ENCODE peak calls at places on chromosomes 6 and 20, in eight cellular contexts. One of them, this sample, is unnamed.

GRCh38 chr6:116255246-116255800 is 1.4 kb upstream of the TSPYL4 start:
- DNase-seq in HFFc6: no peak
- DNase-seq in IMR-90: no peak
- DNase-seq in activated CD8-positive, alpha-beta T cell treated with anti-CD3 and anti-CD28 coated beads for 36 hours: no peak
- DNase-seq in foreskin fibroblast: peak
- DNase-seq in A549: no peak
- DNase-seq in PC-9: no peak
- DNase-seq in choroid plexus epithelial cell: no peak
- DNase-seq in this sample: no peak

GRCh38 chr6:146851837-146852236 is 253.1 kb downstream of the ADGB start:
- DNase-seq in HFFc6: peak
- DNase-seq in IMR-90: peak
- DNase-seq in activated CD8-positive, alpha-beta T cell treated with anti-CD3 and anti-CD28 coated beads for 36 hours: peak
- DNase-seq in foreskin fibroblast: peak
- DNase-seq in A549: no peak
- DNase-seq in PC-9: no peak
- DNase-seq in choroid plexus epithelial cell: peak
- DNase-seq in this sample: no peak

GRCh38 chr6:27544612-27545260 is 71.8 kb upstream of the ZNF184 start:
- DNase-seq in HFFc6: no peak
- DNase-seq in IMR-90: no peak
- DNase-seq in activated CD8-positive, alpha-beta T cell treated with anti-CD3 and anti-CD28 coated beads for 36 hours: no peak
- DNase-seq in foreskin fibroblast: peak
- DNase-seq in A549: no peak
- DNase-seq in PC-9: no peak
- DNase-seq in choroid plexus epithelial cell: peak
- DNase-seq in this sample: no peak

GRCh38 chr6:109834131-109834530 is 143.0 kb downstream of the FIG4 start:
- DNase-seq in HFFc6: no peak
- DNase-seq in IMR-90: peak
- DNase-seq in activated CD8-positive, alpha-beta T cell treated with anti-CD3 and anti-CD28 coated beads for 36 hours: no peak
- DNase-seq in foreskin fibroblast: peak
- DNase-seq in A549: no peak
- DNase-seq in PC-9: no peak
- DNase-seq in choroid plexus epithelial cell: peak
- DNase-seq in this sample: no peak

GRCh38 chr6:70282906-70283461 is 19.9 kb downstream of the COL9A1 start:
- DNase-seq in HFFc6: no peak
- DNase-seq in IMR-90: no peak
- DNase-seq in activated CD8-positive, alpha-beta T cell treated with anti-CD3 and anti-CD28 coated beads for 36 hours: no peak
- DNase-seq in foreskin fibroblast: no peak
- DNase-seq in A549: no peak
- DNase-seq in PC-9: no peak
- DNase-seq in choroid plexus epithelial cell: no peak
- DNase-seq in this sample: no peak

GRCh38 chr6:164812706-164813105 is 496.7 kb downstream of the C6orf118 start:
- DNase-seq in HFFc6: no peak
- DNase-seq in IMR-90: no peak
- DNase-seq in activated CD8-positive, alpha-beta T cell treated with anti-CD3 and anti-CD28 coated beads for 36 hours: no peak
- DNase-seq in foreskin fibroblast: no peak
- DNase-seq in A549: no peak
- DNase-seq in PC-9: no peak
- DNase-seq in choroid plexus epithelial cell: no peak
- DNase-seq in this sample: no peak

GRCh38 chr20:52529856-52530255 is 338.3 kb upstream of the ZFP64 start:
- DNase-seq in HFFc6: no peak
- DNase-seq in IMR-90: peak
- DNase-seq in activated CD8-positive, alpha-beta T cell treated with anti-CD3 and anti-CD28 coated beads for 36 hours: no peak
- DNase-seq in foreskin fibroblast: peak
- DNase-seq in A549: no peak
- DNase-seq in PC-9: no peak
- DNase-seq in choroid plexus epithelial cell: no peak
- DNase-seq in this sample: no peak

GRCh38 chr6:38137609-38138008 is 318.1 kb downstream of the ZFAND3 start:
- DNase-seq in HFFc6: no peak
- DNase-seq in IMR-90: no peak
- DNase-seq in activated CD8-positive, alpha-beta T cell treated with anti-CD3 and anti-CD28 coated beads for 36 hours: no peak
- DNase-seq in foreskin fibroblast: no peak
- DNase-seq in A549: no peak
- DNase-seq in PC-9: no peak
- DNase-seq in choroid plexus epithelial cell: no peak
- DNase-seq in this sample: no peak

GRCh38 chr6:128350416-128351254 is 169.8 kb downstream of the PTPRK start:
- DNase-seq in HFFc6: peak
- DNase-seq in IMR-90: peak
- DNase-seq in activated CD8-positive, alpha-beta T cell treated with anti-CD3 and anti-CD28 coated beads for 36 hours: no peak
- DNase-seq in foreskin fibroblast: no peak
- DNase-seq in A549: peak
- DNase-seq in PC-9: no peak
- DNase-seq in choroid plexus epithelial cell: peak
- DNase-seq in this sample: no peak

GRCh38 chr6:138691595-138692057 is 81.9 kb upstream of the CCDC28A start:
- DNase-seq in HFFc6: peak
- DNase-seq in IMR-90: peak
- DNase-seq in activated CD8-positive, alpha-beta T cell treated with anti-CD3 and anti-CD28 coated beads for 36 hours: peak
- DNase-seq in foreskin fibroblast: peak
- DNase-seq in A549: peak
- DNase-seq in PC-9: peak
- DNase-seq in choroid plexus epithelial cell: peak
- DNase-seq in this sample: no peak

GRCh38 chr20:62087227-62087626 is 21.5 kb upstream of the TAF4 start:
- DNase-seq in HFFc6: no peak
- DNase-seq in IMR-90: no peak
- DNase-seq in activated CD8-positive, alpha-beta T cell treated with anti-CD3 and anti-CD28 coated beads for 36 hours: no peak
- DNase-seq in foreskin fibroblast: peak
- DNase-seq in A549: no peak
- DNase-seq in PC-9: peak
- DNase-seq in choroid plexus epithelial cell: peak
- DNase-seq in this sample: no peak

GRCh38 chr20:13831476-13831875 is 46.6 kb downstream of the NDUFAF5 start:
- DNase-seq in HFFc6: no peak
- DNase-seq in IMR-90: no peak
- DNase-seq in activated CD8-positive, alpha-beta T cell treated with anti-CD3 and anti-CD28 coated beads for 36 hours: no peak
- DNase-seq in foreskin fibroblast: no peak
- DNase-seq in A549: no peak
- DNase-seq in PC-9: no peak
- DNase-seq in choroid plexus epithelial cell: no peak
- DNase-seq in this sample: no peak

GRCh38 chr6:75368151-75368779 is 83.7 kb upstream of the TMEM30A start:
- DNase-seq in HFFc6: no peak
- DNase-seq in IMR-90: peak
- DNase-seq in activated CD8-positive, alpha-beta T cell treated with anti-CD3 and anti-CD28 coated beads for 36 hours: peak
- DNase-seq in foreskin fibroblast: peak
- DNase-seq in A549: peak
- DNase-seq in PC-9: peak
- DNase-seq in choroid plexus epithelial cell: peak
- DNase-seq in this sample: peak

GRCh38 chr20:25286917-25287316 is 39.0 kb downstream of the PYGB start:
- DNase-seq in HFFc6: no peak
- DNase-seq in IMR-90: no peak
- DNase-seq in activated CD8-positive, alpha-beta T cell treated with anti-CD3 and anti-CD28 coated beads for 36 hours: no peak
- DNase-seq in foreskin fibroblast: no peak
- DNase-seq in A549: no peak
- DNase-seq in PC-9: no peak
- DNase-seq in choroid plexus epithelial cell: no peak
- DNase-seq in this sample: no peak

GRCh38 chr6:44051516-44051915 is 75.7 kb downstream of the MRPL14 start:
- DNase-seq in HFFc6: peak
- DNase-seq in IMR-90: peak
- DNase-seq in activated CD8-positive, alpha-beta T cell treated with anti-CD3 and anti-CD28 coated beads for 36 hours: no peak
- DNase-seq in foreskin fibroblast: peak
- DNase-seq in A549: no peak
- DNase-seq in PC-9: peak
- DNase-seq in choroid plexus epithelial cell: peak
- DNase-seq in this sample: no peak

GRCh38 chr20:38420232-38421085 is 14.7 kb downstream of the SNHG17 start:
- DNase-seq in HFFc6: no peak
- DNase-seq in IMR-90: peak
- DNase-seq in activated CD8-positive, alpha-beta T cell treated with anti-CD3 and anti-CD28 coated beads for 36 hours: no peak
- DNase-seq in foreskin fibroblast: peak
- DNase-seq in A549: no peak
- DNase-seq in PC-9: no peak
- DNase-seq in choroid plexus epithelial cell: no peak
- DNase-seq in this sample: no peak

GRCh38 chr6:135739288-135739687 is 112.2 kb upstream of the PDE7B start:
- DNase-seq in HFFc6: peak
- DNase-seq in IMR-90: peak
- DNase-seq in activated CD8-positive, alpha-beta T cell treated with anti-CD3 and anti-CD28 coated beads for 36 hours: no peak
- DNase-seq in foreskin fibroblast: no peak
- DNase-seq in A549: no peak
- DNase-seq in PC-9: peak
- DNase-seq in choroid plexus epithelial cell: peak
- DNase-seq in this sample: no peak

GRCh38 chr6:96624957-96625356 is 62.0 kb downstream of the FHL5 start:
- DNase-seq in HFFc6: no peak
- DNase-seq in IMR-90: no peak
- DNase-seq in activated CD8-positive, alpha-beta T cell treated with anti-CD3 and anti-CD28 coated beads for 36 hours: no peak
- DNase-seq in foreskin fibroblast: no peak
- DNase-seq in A549: no peak
- DNase-seq in PC-9: no peak
- DNase-seq in choroid plexus epithelial cell: no peak
- DNase-seq in this sample: no peak

GRCh38 chr6:96621983-96622382 is 59.1 kb downstream of the FHL5 start:
- DNase-seq in HFFc6: no peak
- DNase-seq in IMR-90: no peak
- DNase-seq in activated CD8-positive, alpha-beta T cell treated with anti-CD3 and anti-CD28 coated beads for 36 hours: no peak
- DNase-seq in foreskin fibroblast: no peak
- DNase-seq in A549: no peak
- DNase-seq in PC-9: no peak
- DNase-seq in choroid plexus epithelial cell: no peak
- DNase-seq in this sample: no peak

GRCh38 chr6:96620851-96621250 is 57.9 kb downstream of the FHL5 start:
- DNase-seq in HFFc6: no peak
- DNase-seq in IMR-90: no peak
- DNase-seq in activated CD8-positive, alpha-beta T cell treated with anti-CD3 and anti-CD28 coated beads for 36 hours: no peak
- DNase-seq in foreskin fibroblast: no peak
- DNase-seq in A549: no peak
- DNase-seq in PC-9: no peak
- DNase-seq in choroid plexus epithelial cell: no peak
- DNase-seq in this sample: no peak

GRCh38 chr6:96631248-96631647 is 68.3 kb downstream of the FHL5 start:
- DNase-seq in HFFc6: no peak
- DNase-seq in IMR-90: no peak
- DNase-seq in activated CD8-positive, alpha-beta T cell treated with anti-CD3 and anti-CD28 coated beads for 36 hours: peak
- DNase-seq in foreskin fibroblast: no peak
- DNase-seq in A549: no peak
- DNase-seq in PC-9: no peak
- DNase-seq in choroid plexus epithelial cell: peak
- DNase-seq in this sample: no peak

GRCh38 chr6:96626749-96627353 is 63.9 kb downstream of the FHL5 start:
- DNase-seq in HFFc6: peak
- DNase-seq in IMR-90: peak
- DNase-seq in activated CD8-positive, alpha-beta T cell treated with anti-CD3 and anti-CD28 coated beads for 36 hours: no peak
- DNase-seq in foreskin fibroblast: peak
- DNase-seq in A549: peak
- DNase-seq in PC-9: no peak
- DNase-seq in choroid plexus epithelial cell: peak
- DNase-seq in this sample: no peak
- TF ChIP-seq CTCF in HFFc6: peak
- TF ChIP-seq CTCF in IMR-90: peak
- TF ChIP-seq CTCF in activated CD8-positive, alpha-beta T cell treated with anti-CD3 and anti-CD28 coated beads for 36 hours: peak
- TF ChIP-seq CTCF in foreskin fibroblast: peak
- TF ChIP-seq CTCF in A549: peak
- TF ChIP-seq CTCF in PC-9: peak
- TF ChIP-seq CTCF in choroid plexus epithelial cell: peak
- TF ChIP-seq CTCF in this sample: peak

DNA sequence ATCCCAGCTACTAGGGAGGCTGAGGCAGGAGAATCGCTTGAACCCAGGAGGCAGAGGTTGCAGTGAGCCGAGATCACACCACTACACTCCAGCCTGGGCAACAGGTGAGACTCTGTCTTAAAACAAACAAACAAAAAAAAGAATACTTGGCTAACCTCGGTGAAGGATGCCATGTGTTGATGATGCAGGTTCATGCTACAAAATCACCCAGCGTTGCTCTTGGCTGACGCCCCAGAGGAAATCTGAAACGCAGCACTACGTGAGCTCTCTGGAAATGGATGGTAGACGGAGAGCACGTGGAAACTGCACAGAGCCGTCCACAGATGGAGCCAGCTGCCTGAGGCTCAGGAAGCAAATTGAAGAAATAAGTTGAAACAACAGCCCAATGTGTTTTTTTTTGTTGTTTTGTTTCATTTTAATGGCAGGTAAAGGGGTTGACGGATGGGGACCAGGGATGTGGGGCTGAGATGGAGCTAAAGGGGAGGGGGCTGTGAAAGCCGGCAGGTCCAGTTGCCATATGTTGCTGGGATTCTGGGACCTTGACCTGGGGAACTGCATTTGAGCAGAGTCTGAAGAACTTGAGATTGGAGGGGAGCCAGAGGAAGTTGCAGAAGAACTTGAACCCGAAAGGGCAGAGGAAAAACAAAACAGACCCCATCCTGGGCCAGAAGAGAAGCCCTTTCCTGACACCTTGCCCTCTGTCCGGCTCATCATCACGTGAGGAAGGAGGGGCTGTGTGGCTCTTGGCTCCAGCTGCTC is 12.8 kb upstream of the MANBAL start:
- DNase-seq in HFFc6: peak
- DNase-seq in IMR-90: peak
- DNase-seq in activated CD8-positive, alpha-beta T cell treated with anti-CD3 and anti-CD28 coated beads for 36 hours: peak
- DNase-seq in foreskin fibroblast: peak
- DNase-seq in A549: no peak
- DNase-seq in PC-9: peak
- DNase-seq in choroid plexus epithelial cell: peak
- DNase-seq in this sample: no peak
- TF ChIP-seq CTCF in HFFc6: peak
- TF ChIP-seq CTCF in IMR-90: peak
- TF ChIP-seq CTCF in activated CD8-positive, alpha-beta T cell treated with anti-CD3 and anti-CD28 coated beads for 36 hours: no peak
- TF ChIP-seq CTCF in foreskin fibroblast: peak
- TF ChIP-seq CTCF in A549: peak
- TF ChIP-seq CTCF in PC-9: no peak
- TF ChIP-seq CTCF in choroid plexus epithelial cell: peak
- TF ChIP-seq CTCF in this sample: peak

DNA sequence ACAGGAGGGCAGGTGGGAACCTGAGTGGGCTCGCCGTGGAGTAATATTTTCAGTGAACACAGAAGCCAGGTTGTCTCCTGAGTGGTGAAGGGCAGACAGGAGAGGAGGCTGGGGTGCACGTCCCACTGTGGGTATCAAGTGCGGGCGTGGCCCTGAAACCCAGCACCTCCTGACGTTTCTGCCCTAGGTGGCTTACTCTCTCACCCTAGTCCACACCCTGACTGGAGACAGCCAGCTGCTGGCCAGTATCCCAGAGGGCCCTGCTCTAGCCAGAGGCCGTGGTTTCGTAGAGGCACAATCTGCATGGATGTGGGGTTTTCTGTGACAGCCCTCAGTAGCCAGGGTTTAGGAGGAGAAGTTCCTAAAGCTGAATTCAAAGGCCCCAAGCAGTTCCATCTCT is 86.7 kb downstream of the TRERF1 start:
- DNase-seq in HFFc6: no peak
- DNase-seq in IMR-90: no peak
- DNase-seq in activated CD8-positive, alpha-beta T cell treated with anti-CD3 and anti-CD28 coated beads for 36 hours: no peak
- DNase-seq in foreskin fibroblast: no peak
- DNase-seq in A549: no peak
- DNase-seq in PC-9: peak
- DNase-seq in choroid plexus epithelial cell: no peak
- DNase-seq in this sample: no peak
- TF ChIP-seq CTCF in HFFc6: no peak
- TF ChIP-seq CTCF in IMR-90: no peak
- TF ChIP-seq CTCF in activated CD8-positive, alpha-beta T cell treated with anti-CD3 and anti-CD28 coated beads for 36 hours: no peak
- TF ChIP-seq CTCF in foreskin fibroblast: no peak
- TF ChIP-seq CTCF in A549: no peak
- TF ChIP-seq CTCF in PC-9: no peak
- TF ChIP-seq CTCF in choroid plexus epithelial cell: no peak
- TF ChIP-seq CTCF in this sample: no peak

GRCh38 chr6:158752613-158753012 is 66.6 kb downstream of the EZR start:
- DNase-seq in HFFc6: no peak
- DNase-seq in IMR-90: no peak
- DNase-seq in activated CD8-positive, alpha-beta T cell treated with anti-CD3 and anti-CD28 coated beads for 36 hours: no peak
- DNase-seq in foreskin fibroblast: peak
- DNase-seq in A549: no peak
- DNase-seq in PC-9: no peak
- DNase-seq in choroid plexus epithelial cell: no peak
- DNase-seq in this sample: no peak
- TF ChIP-seq CTCF in HFFc6: no peak
- TF ChIP-seq CTCF in IMR-90: no peak
- TF ChIP-seq CTCF in activated CD8-positive, alpha-beta T cell treated with anti-CD3 and anti-CD28 coated beads for 36 hours: no peak
- TF ChIP-seq CTCF in foreskin fibroblast: peak
- TF ChIP-seq CTCF in A549: no peak
- TF ChIP-seq CTCF in PC-9: no peak
- TF ChIP-seq CTCF in choroid plexus epithelial cell: peak
- TF ChIP-seq CTCF in this sample: peak

This sample was measured in D721Med.